ENCODE peak calls at places on chromosomes 13 and 19, in nine cellular contexts. O, U, V, E, Q, P, L, M and B are unnamed samples.
A peak's percentile ranks its signal among the peaks of the same experiment; 100 is the strongest.

GRCh38 chr13:32261567-32261966 is 53.6 kb downstream of the ZAR1L start:
- DNase-seq in U (peak; percentile 62), M (peak; percentile 41), Q (no peak), P (peak; percentile 97), L (no peak), O (peak; percentile 94), E (no peak), V (peak; percentile 92), B (no peak)

GRCh38 chr13:21458457-21458815 is 667 bp downstream of the ZDHHC20 start:
- DNase-seq in U (no peak), V (no peak), L (peak; percentile 37), M (peak; percentile 71), Q (no peak), E (peak; percentile 46), P (no peak), O (peak; percentile 13), B (no peak)

GRCh38 chr13:49448753-49449152 is 4.7 kb downstream of the SETDB2 start:
- DNase-seq in E (no peak), M (no peak), L (no peak), Q (no peak), O (no peak), P (no peak), U (no peak), V (no peak), B (no peak)

GRCh38 chr13:93227280-93227905 is 786 bp downstream of the GPC6 start:
- DNase-seq in P (peak; percentile 67), O (peak; percentile 65), Q (no peak), E (no peak), V (peak; percentile 52), M (no peak), L (no peak), U (no peak), B (no peak)

GRCh38 chr19:16945364-16945714 is 56.5 kb downstream of the F2RL3 start:
- DNase-seq in V (no peak), M (no peak), Q (no peak), P (no peak), L (no peak), E (no peak), U (no peak), O (no peak), B (no peak)

GRCh38 chr19:40610396-40611064 is 9.4 kb downstream of the LTBP4 start:
- DNase-seq in P (no peak), O (no peak), Q (no peak), E (peak; percentile 57), L (peak; percentile 41), V (no peak), U (no peak), M (peak; percentile 77), B (no peak)

GRCh38 chr13:95471960-95472359 is 80.6 kb upstream of the CLDN10 start:
- DNase-seq in E (no peak), L (no peak), M (no peak), Q (no peak), P (no peak), V (no peak), U (no peak), O (no peak), B (no peak)

GRCh38 chr19:7534531-7534980 is 961 bp upstream of the PNPLA6 start:
- DNase-seq in M (peak; percentile 40), P (peak; percentile 83), U (peak; percentile 70), E (peak; percentile 39), V (peak; percentile 87), Q (no peak), L (no peak), O (peak; percentile 70), B (no peak)

GRCh38 chr19:46980756-46981155 is 38.9 kb upstream of the NPAS1 start:
- DNase-seq in Q (no peak), P (no peak), U (no peak), L (no peak), V (no peak), M (no peak), O (no peak), E (no peak), B (no peak)

GRCh38 chr19:31312004-31312403 is 37.2 kb downstream of the TSHZ3 start:
- DNase-seq in P (peak; percentile 88), L (peak; percentile 79), U (no peak), V (peak; percentile 87), Q (no peak), M (no peak), O (peak; percentile 95), E (no peak), B (peak; percentile 71)

GRCh38 chr13:20193924-20194631 is 1.3 kb upstream of the GJB2 start:
- DNase-seq in E (no peak), Q (no peak), V (no peak), U (no peak), L (no peak), O (no peak), P (no peak), M (no peak), B (no peak)

GRCh38 chr19:269241-269640 is 22.0 kb downstream of the PLPP2 start:
- DNase-seq in M (no peak), Q (no peak), U (no peak), O (no peak), V (no peak), P (no peak), E (no peak), L (no peak), B (no peak)

GRCh38 chr13:36715841-36716240 is 42.0 kb downstream of the SERTM1 start:
- DNase-seq in Q (no peak), L (no peak), E (no peak), M (no peak), V (no peak), U (no peak), P (no peak), O (no peak), B (no peak)

GRCh38 chr19:33998739-33999345 is 173.5 kb upstream of the LSM14A start:
- DNase-seq in U (no peak), O (peak; percentile 19), E (no peak), V (no peak), P (peak; percentile 29), M (no peak), L (no peak), Q (no peak), B (no peak)

GRCh38 chr19:17235618-17236413 is 9.8 kb downstream of the OCEL1 start:
- DNase-seq in L (peak; percentile 35), P (peak; percentile 78), M (peak; percentile 77), O (peak; percentile 79), E (peak; percentile 76), V (peak; percentile 76), U (no peak), Q (no peak), B (peak; percentile 65)

GRCh38 chr19:35069706-35070105 is 28.2 kb downstream of the HPN start:
- DNase-seq in U (no peak), M (no peak), P (peak; percentile 38), O (peak; percentile 45), Q (no peak), E (no peak), L (no peak), V (peak; percentile 8), B (no peak)

GRCh38 chr19:6340493-6341201 is 7.2 kb upstream of the ACER1 start:
- DNase-seq in Q (no peak), V (no peak), E (no peak), P (no peak), M (no peak), O (no peak), L (no peak), U (no peak), B (no peak)
- TF ChIP-seq CTCF in Q (no peak), V (no peak), E (no peak), P (no peak), M (no peak), O (no peak), L (no peak), U (no peak), B (no peak)

GRCh38 chr13:72737033-72737432 is 9.3 kb downstream of the BORA start:
- DNase-seq in Q (no peak), L (no peak), O (no peak), V (no peak), M (no peak), P (no peak), U (no peak), E (no peak), B (no peak)
- TF ChIP-seq CTCF in Q (no peak), L (no peak), O (no peak), V (no peak), M (no peak), P (no peak), U (no peak), E (no peak), B (no peak)

GRCh38 chr13:98483636-98484288 is 93.1 kb downstream of the STK24 start:
- DNase-seq in L (no peak), V (peak; percentile 50), M (no peak), Q (no peak), P (no peak), U (no peak), O (peak; percentile 65), E (no peak), B (no peak)

GRCh38 chr13:98484289-98485219 is 92.4 kb downstream of the STK24 start:
- DNase-seq in E (peak; percentile 55), P (peak; percentile 89), V (peak; percentile 95), M (peak; percentile 85), U (peak; percentile 85), O (peak; percentile 95), L (peak; percentile 92), Q (no peak), B (peak; percentile 98)

GRCh38 chr13:98480915-98481510 is 95.9 kb downstream of the STK24 start:
- DNase-seq in L (no peak), O (peak; percentile 77), M (no peak), P (peak; percentile 26), E (no peak), V (peak; percentile 69), U (no peak), Q (no peak), B (no peak)

GRCh38 chr13:98481511-98481951 is 95.4 kb downstream of the STK24 start:
- DNase-seq in L (no peak), O (no peak), P (no peak), V (peak; percentile 30), U (no peak), Q (no peak), M (no peak), E (no peak), B (no peak)

GRCh38 chr13:98482476-98483444 is 94.1 kb downstream of the STK24 start:
- DNase-seq in O (peak; percentile 73), U (no peak), V (peak; percentile 74), E (no peak), M (peak; percentile 87), Q (no peak), L (peak; percentile 32), P (peak; percentile 85), B (no peak)
- TF ChIP-seq CTCF in O (peak; percentile 44), U (no peak), V (peak; percentile 18), E (no peak), M (no peak), Q (no peak), L (no peak), P (no peak), B (no peak)

DNA sequence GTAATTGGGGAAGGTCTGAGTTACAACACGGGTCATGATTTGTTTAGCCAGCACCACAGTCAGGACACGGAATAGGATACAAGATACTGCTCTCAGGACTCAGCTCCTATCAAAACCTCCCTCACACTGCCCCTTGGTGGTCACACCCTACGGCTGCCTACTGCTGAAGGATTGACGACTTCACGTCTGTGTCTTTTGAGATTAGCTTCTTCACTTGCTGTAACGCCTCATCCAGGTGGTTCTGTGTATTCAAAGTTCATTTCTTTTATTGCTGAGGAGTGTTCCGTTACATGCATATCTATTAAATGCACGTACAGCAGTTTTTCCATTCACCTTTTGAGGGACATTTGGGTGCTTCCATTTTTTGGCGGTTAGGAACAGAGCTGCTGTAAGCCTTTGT is 46.3 kb downstream of the URI1 start:
- DNase-seq in P (no peak), U (no peak), V (no peak), E (no peak), L (no peak), M (no peak), O (no peak), Q (no peak), B (no peak)
- TF ChIP-seq CTCF in P (no peak), U (no peak), V (no peak), E (no peak), L (no peak), M (no peak), O (no peak), Q (no peak), B (no peak)